ENCODE peak calls at places on chromosomes 7 and 10, in ten cellular contexts. O is left ventricle myocardium inferior, N is GM20000, J is cardiac fibroblast, M is WERI-Rb-1, G is endodermal cell, Y is heart left ventricle, B is CD14-positive monocyte, E is GM12865, P is stomach. R is an unnamed sample.
A peak's percentile ranks its signal among the peaks of the same experiment; 100 is the strongest.

GRCh38 chr10:58585425-58585824 is 72.8 kb downstream of the BICC1 start:
- DNase-seq in B (no peak), M (no peak), E (no peak), P (no peak), G (no peak), J (no peak), Y (no peak), O (no peak), N (no peak), R (no peak)

GRCh38 chr10:22229756-22230330 is 12.0 kb upstream of the EBLN1 start:
- DNase-seq in N (no peak), J (no peak), E (no peak), O (no peak), B (no peak), M (no peak), P (no peak), G (no peak), Y (no peak), R (no peak)

GRCh38 chr7:47631711-47632110 is 49.8 kb upstream of the TNS3 start:
- DNase-seq in M (no peak), N (no peak), J (no peak), O (no peak), B (no peak), G (no peak), Y (no peak), E (no peak), P (no peak), R (no peak)

GRCh38 chr7:144834516-144835165 is 1.2 kb downstream of the TPK1 start:
- DNase-seq in E (peak; percentile 77), N (peak; percentile 73), J (peak; percentile 55), B (peak; percentile 54), G (peak; percentile 57), Y (peak; percentile 47), M (no peak), O (no peak), P (no peak), R (no peak)

GRCh38 chr10:88467835-88468485 is 115.2 kb downstream of the RNLS start:
- DNase-seq in G (no peak), E (no peak), O (no peak), M (no peak), B (no peak), Y (no peak), J (peak; percentile 26), P (no peak), N (no peak), R (no peak)

GRCh38 chr10:8768854-8769253 is 714.4 kb downstream of the GATA3 start:
- DNase-seq in B (no peak), Y (no peak), N (no peak), P (no peak), O (no peak), J (no peak), E (no peak), G (no peak), M (no peak), R (no peak)

GRCh38 chr10:64458341-64458740 is 937.1 kb downstream of the REEP3 start:
- DNase-seq in M (no peak), Y (no peak), O (no peak), J (no peak), G (no peak), E (no peak), P (no peak), N (no peak), B (no peak), R (no peak)

GRCh38 chr7:234041-234711 is 41.8 kb downstream of the FAM20C start:
- DNase-seq in N (no peak), Y (peak; percentile 50), J (no peak), B (no peak), G (no peak), O (peak; percentile 66), P (peak; percentile 30), E (no peak), M (no peak), R (no peak)

GRCh38 chr7:131898418-131898817 is 342.0 kb upstream of the PODXL start:
- DNase-seq in E (no peak), Y (no peak), M (no peak), P (no peak), N (no peak), O (no peak), B (no peak), G (peak; percentile 34), J (peak; percentile 60), R (no peak)

GRCh38 chr10:6185039-6185716 is 17.6 kb upstream of the PFKFB3 start:
- DNase-seq in N (no peak), M (peak; percentile 77), G (peak; percentile 80), B (no peak), E (no peak), J (peak; percentile 38), O (no peak), Y (no peak), P (no peak), R (no peak)

GRCh38 chr7:35758421-35758820 is 42.4 kb upstream of the SEPTIN7 start:
- DNase-seq in Y (no peak), B (no peak), M (peak; percentile 38), P (no peak), N (peak; percentile 22), G (peak; percentile 77), J (peak; percentile 20), O (no peak), E (peak; percentile 16), R (no peak)

GRCh38 chr7:152866125-152866524 is 106.6 kb downstream of the ACTR3B start:
- DNase-seq in O (no peak), P (no peak), Y (no peak), E (no peak), M (no peak), J (no peak), B (no peak), N (no peak), G (no peak), R (no peak)

GRCh38 chr10:86668297-86669165 is at the start of gene LDB3:
- DNase-seq in P (peak; percentile 33), M (peak; percentile 67), B (no peak), O (peak; percentile 80), Y (peak; percentile 85), E (peak; percentile 54), G (no peak), J (peak; percentile 29), N (peak; percentile 64), R (peak; percentile 77)

GRCh38 chr10:78267598-78267997 is 233.9 kb downstream of the RPS24 start:
- DNase-seq in B (no peak), E (no peak), M (no peak), J (peak; percentile 13), G (no peak), O (no peak), Y (no peak), N (no peak), P (no peak), R (no peak)

GRCh38 chr7:12130664-12131063 is 80.4 kb upstream of the TMEM106B start:
- DNase-seq in E (no peak), O (no peak), M (no peak), B (no peak), G (no peak), J (no peak), P (no peak), Y (no peak), N (no peak), R (no peak)

GRCh38 chr10:129274928-129275474 is 192.0 kb upstream of the MGMT start:
- DNase-seq in N (no peak), G (peak; percentile 90), J (no peak), O (no peak), E (no peak), P (no peak), Y (no peak), M (peak; percentile 27), B (no peak), R (peak; percentile 41)
- TF ChIP-seq CTCF in N (no peak), G (peak; percentile 73), J (no peak), O (no peak), E (peak; percentile 11), P (no peak), Y (no peak), M (peak; percentile 7), B (no peak), R (peak; percentile 72)

GRCh38 chr7:33742999-33743587 is 162.2 kb upstream of the BMPER start:
- DNase-seq in E (no peak), M (no peak), B (no peak), P (no peak), N (no peak), O (no peak), J (no peak), Y (no peak), G (no peak), R (no peak)

GRCh38 chr7:33745934-33746333 is 159.4 kb upstream of the BMPER start:
- DNase-seq in P (no peak), M (no peak), B (no peak), N (no peak), J (peak; percentile 64), G (no peak), E (no peak), O (no peak), Y (no peak), R (no peak)

GRCh38 chr7:33742521-33742920 is 162.8 kb upstream of the BMPER start:
- DNase-seq in P (no peak), G (no peak), B (no peak), J (peak; percentile 46), O (no peak), N (no peak), E (no peak), M (no peak), Y (no peak), R (no peak)

GRCh38 chr7:33743594-33743993 is 161.7 kb upstream of the BMPER start:
- DNase-seq in M (no peak), E (no peak), Y (no peak), N (no peak), J (peak; percentile 98), B (no peak), P (no peak), G (no peak), O (no peak), R (no peak)

DNA sequence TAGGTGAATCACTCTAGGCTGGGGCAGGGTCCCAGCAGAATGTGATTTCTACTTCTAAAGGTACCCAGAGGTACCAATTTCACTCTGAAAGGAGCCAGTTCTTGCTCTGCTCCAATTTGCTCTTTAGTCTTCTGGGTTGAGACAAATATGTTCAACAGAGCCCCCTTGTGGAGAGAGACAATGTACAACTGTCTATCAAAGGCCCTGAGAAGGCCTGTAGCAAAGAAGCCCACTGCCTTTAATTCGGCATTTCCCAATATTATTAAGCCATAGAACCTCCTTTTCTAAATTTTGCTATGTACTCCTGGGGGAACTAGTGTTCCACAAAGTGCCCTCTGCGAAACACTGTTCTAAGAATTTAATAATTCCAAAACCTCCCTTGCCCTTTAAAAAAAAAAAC is 161.0 kb upstream of the BMPER start:
- DNase-seq in O (no peak), P (no peak), Y (no peak), J (peak; percentile 62), E (peak; percentile 32), N (peak; percentile 45), M (no peak), G (no peak), B (no peak), R (no peak)
- TF ChIP-seq CTCF in O (peak; percentile 56), P (no peak), Y (peak; percentile 43), J (peak; percentile 23), E (peak; percentile 19), N (no peak), M (peak; percentile 48), G (peak; percentile 72), B (no peak), R (peak; percentile 50)

GRCh38 chr10:24968349-24968748 is 15.9 kb upstream of the PRTFDC1 start:
- DNase-seq in Y (no peak), E (no peak), P (no peak), B (no peak), G (no peak), J (no peak), M (no peak), O (no peak), N (no peak), R (no peak)
- TF ChIP-seq CTCF in Y (no peak), E (no peak), P (no peak), B (no peak), G (no peak), J (no peak), M (no peak), O (no peak), N (no peak), R (no peak)

GRCh38 chr10:123062726-123063125 is 53.9 kb downstream of the ACADSB start:
- DNase-seq in P (no peak), O (no peak), E (no peak), G (no peak), B (no peak), M (no peak), J (no peak), Y (no peak), N (no peak), R (no peak)
- TF ChIP-seq CTCF in P (no peak), O (no peak), E (no peak), G (no peak), B (no peak), M (no peak), J (no peak), Y (no peak), N (no peak), R (no peak)